ENCODE peak calls at places on chromosomes 3 and 15, in seven cellular contexts. S, T, Q, F, W, P and O are unnamed samples.

GRCh38 chr15:71440479-71441071 is 325.3 kb downstream of the THSD4 start:
- DNase-seq in S (no peak), Q (peak), F (no peak), T (no peak), P (peak), W (no peak), O (no peak)

GRCh38 chr15:84659904-84660781 is 2.1 kb upstream of the NMB start:
- DNase-seq in F (no peak), W (no peak), T (no peak), Q (no peak), S (no peak), P (no peak), O (no peak)

GRCh38 chr3:122689587-122689986 is 8.9 kb downstream of the PARP14 start:
- DNase-seq in F (no peak), T (no peak), Q (peak), S (no peak), W (no peak), P (peak), O (no peak)

GRCh38 chr3:176971613-176972174 is 225.6 kb downstream of the TBL1XR1 start:
- DNase-seq in F (no peak), Q (no peak), T (no peak), S (no peak), W (no peak), P (no peak), O (no peak)

GRCh38 chr3:4511491-4512251 is 18.5 kb downstream of the ITPR1 start:
- DNase-seq in T (no peak), Q (no peak), F (no peak), W (no peak), S (no peak), P (no peak), O (no peak)

GRCh38 chr15:65066001-65066634 is 1.7 kb downstream of the RASL12 start:
- DNase-seq in Q (no peak), F (no peak), S (no peak), T (no peak), P (no peak), W (no peak), O (no peak)

GRCh38 chr3:110362756-110363155 is 708.9 kb upstream of the NECTIN3 start:
- DNase-seq in Q (peak), T (no peak), F (no peak), P (peak), W (no peak), S (no peak), O (no peak)

GRCh38 chr3:166471074-166471753 is 634.0 kb upstream of the BCHE start:
- DNase-seq in T (no peak), Q (no peak), W (no peak), P (no peak), F (no peak), S (no peak), O (no peak)

GRCh38 chr15:48796930-48797329 is 13.9 kb downstream of the CEP152 start:
- DNase-seq in T (no peak), S (no peak), W (no peak), Q (peak), F (no peak), P (peak), O (no peak)

GRCh38 chr3:174937488-174937887 is 78.4 kb downstream of the NAALADL2 start:
- DNase-seq in P (peak), T (no peak), Q (peak), S (no peak), W (no peak), F (no peak), O (no peak)

GRCh38 chr3:31377045-31377642 is 155.6 kb upstream of the STT3B start:
- DNase-seq in T (no peak), W (no peak), P (peak), Q (peak), S (no peak), F (no peak), O (no peak)

GRCh38 chr3:46467562-46467961 is 2.9 kb upstream of the LTF start:
- DNase-seq in Q (no peak), S (no peak), F (no peak), T (peak), W (no peak), P (no peak), O (no peak)

GRCh38 chr3:170909129-170909903 is 879 bp upstream of the EIF5A2 start:
- DNase-seq in S (no peak), T (no peak), Q (peak), W (peak), F (no peak), P (peak), O (peak)

GRCh38 chr3:182686033-182686886 is 107.0 kb upstream of the ATP11B start:
- DNase-seq in T (no peak), Q (no peak), W (no peak), P (no peak), S (no peak), F (no peak), O (no peak)

GRCh38 chr3:49351521-49352011 is 6.6 kb downstream of the GPX1 start:
- DNase-seq in T (no peak), S (no peak), F (no peak), W (no peak), Q (peak), P (peak), O (no peak)

GRCh38 chr3:122989856-122990575 is 37.5 kb downstream of the SEMA5B start:
- DNase-seq in Q (no peak), W (no peak), T (no peak), P (no peak), S (no peak), F (no peak), O (no peak)

GRCh38 chr15:40137907-40138570 is 22.8 kb upstream of the BUB1B start:
- DNase-seq in S (no peak), W (no peak), F (no peak), P (no peak), Q (no peak), T (no peak), O (no peak)

GRCh38 chr3:186298876-186299275 is 63.2 kb downstream of the DGKG start:
- DNase-seq in F (no peak), Q (peak), W (no peak), P (peak), T (no peak), S (no peak), O (no peak)

GRCh38 chr15:68629519-68630204 is 50.9 kb downstream of the CORO2B start:
- DNase-seq in F (no peak), P (no peak), Q (no peak), T (no peak), W (no peak), S (no peak), O (no peak)

GRCh38 chr3:46934508-46935167 is 41.9 kb downstream of the CCDC12 start:
- DNase-seq in Q (no peak), T (no peak), W (peak), P (peak), F (no peak), S (peak), O (peak)

GRCh38 chr15:55673287-55673686 is 69.7 kb downstream of the PRTG start:
- DNase-seq in W (no peak), P (no peak), Q (no peak), S (no peak), T (no peak), F (peak), O (no peak)

GRCh38 chr3:98325055-98325454 is 28.6 kb upstream of the OR5K4 start:
- DNase-seq in W (no peak), T (no peak), F (no peak), S (no peak), Q (no peak), P (no peak), O (no peak)

GRCh38 chr3:41933154-41933676 is 28.7 kb downstream of the ULK4 start:
- DNase-seq in P (peak), Q (peak), T (no peak), W (no peak), S (no peak), F (no peak), O (no peak)

GRCh38 chr3:13344663-13345062 is 75.5 kb downstream of the NUP210 start:
- DNase-seq in Q (no peak), S (no peak), W (no peak), T (no peak), F (no peak), P (no peak), O (no peak)

GRCh38 chr15:46956456-46956855 is 760.8 kb upstream of the SEMA6D start:
- DNase-seq in F (no peak), Q (no peak), W (no peak), T (no peak), S (no peak), P (no peak), O (no peak)

GRCh38 chr3:107674371-107674770 is 151.6 kb downstream of the BBX start:
- DNase-seq in F (no peak), Q (no peak), T (no peak), W (peak), S (peak), P (no peak), O (no peak)

GRCh38 chr15:40763801-40764765 is at the start of gene GCHFR:
- DNase-seq in F (peak), S (peak), Q (peak), T (peak), W (peak), P (peak), O (peak)

GRCh38 chr3:187041362-187042061 is 97.8 kb downstream of the RPL39L start:
- DNase-seq in F (no peak), W (no peak), P (no peak), T (no peak), Q (no peak), S (no peak), O (no peak)

GRCh38 chr3:9229325-9229724 is 20.1 kb downstream of the SRGAP3 start:
- DNase-seq in P (no peak), Q (no peak), T (no peak), W (no peak), F (no peak), S (no peak), O (no peak)

GRCh38 chr3:13073042-13073906 is at the start of gene IQSEC1:
- DNase-seq in S (peak), F (peak), Q (no peak), T (peak), W (peak), P (peak), O (peak)

GRCh38 chr15:101712078-101712477 is 12.2 kb downstream of the TARS3 start:
- DNase-seq in Q (no peak), T (no peak), S (no peak), P (no peak), W (no peak), F (no peak), O (no peak)

GRCh38 chr3:99842826-99843589 is 25.3 kb downstream of the CMSS1 start:
- DNase-seq in S (no peak), W (no peak), F (no peak), Q (peak), P (peak), T (no peak), O (no peak)

GRCh38 chr3:127451321-127451720 is 139.2 kb downstream of the TPRA1 start:
- DNase-seq in S (no peak), T (peak), P (no peak), Q (no peak), W (no peak), F (no peak), O (peak)

GRCh38 chr3:23442598-23443383 is 239.7 kb downstream of the UBE2E2 start:
- DNase-seq in Q (peak), F (no peak), W (no peak), S (no peak), T (no peak), P (peak), O (no peak)

GRCh38 chr3:23446301-23446700 is 243.2 kb downstream of the UBE2E2 start:
- DNase-seq in W (no peak), F (no peak), P (no peak), T (no peak), S (no peak), Q (no peak), O (no peak)

GRCh38 chr3:23440416-23441294 is 237.5 kb downstream of the UBE2E2 start:
- DNase-seq in Q (no peak), T (no peak), W (no peak), P (no peak), S (no peak), F (no peak), O (no peak)

GRCh38 chr3:23448998-23449537 is 245.9 kb downstream of the UBE2E2 start:
- DNase-seq in S (no peak), W (no peak), Q (no peak), F (no peak), P (no peak), T (no peak), O (no peak)

GRCh38 chr3:23444386-23444785 is 241.3 kb downstream of the UBE2E2 start:
- DNase-seq in F (no peak), S (no peak), W (no peak), T (no peak), Q (no peak), P (no peak), O (no peak)
- TF ChIP-seq CTCF in F (no peak), S (no peak), W (no peak), T (no peak), Q (no peak), P (no peak), O (no peak)

GRCh38 chr15:31365655-31366127 is 39.1 kb downstream of the KLF13 start:
- DNase-seq in Q (peak), W (peak), S (peak), F (peak), T (peak), P (peak), O (peak)
- TF ChIP-seq CTCF in Q (peak), W (peak), S (peak), F (peak), T (no peak), P (peak), O (peak)

DNA sequence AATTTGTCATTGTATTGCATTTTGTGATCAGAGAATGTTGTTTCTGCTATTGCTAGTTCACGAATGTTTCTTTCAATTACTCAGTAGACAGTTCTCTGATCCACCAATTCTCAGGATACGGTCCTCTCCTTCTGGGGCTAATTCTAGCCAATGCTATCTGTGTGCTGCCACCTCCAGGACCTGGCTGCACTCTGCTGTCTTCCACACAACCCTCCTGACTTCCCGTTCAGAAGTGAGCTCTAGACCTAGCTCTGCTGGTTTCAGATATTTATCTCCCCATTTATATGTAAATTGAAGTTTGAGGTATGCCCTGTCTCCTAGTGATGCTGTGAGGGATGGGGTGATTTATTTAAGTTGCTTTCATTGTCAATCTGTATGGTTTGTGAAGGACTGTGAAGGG is 21.7 kb upstream of the UBL7 start:
- DNase-seq in Q (no peak), S (peak), F (no peak), P (peak), W (no peak), T (no peak), O (no peak)
- TF ChIP-seq CTCF in Q (peak), S (no peak), F (no peak), P (peak), W (no peak), T (no peak), O (no peak)

DNA sequence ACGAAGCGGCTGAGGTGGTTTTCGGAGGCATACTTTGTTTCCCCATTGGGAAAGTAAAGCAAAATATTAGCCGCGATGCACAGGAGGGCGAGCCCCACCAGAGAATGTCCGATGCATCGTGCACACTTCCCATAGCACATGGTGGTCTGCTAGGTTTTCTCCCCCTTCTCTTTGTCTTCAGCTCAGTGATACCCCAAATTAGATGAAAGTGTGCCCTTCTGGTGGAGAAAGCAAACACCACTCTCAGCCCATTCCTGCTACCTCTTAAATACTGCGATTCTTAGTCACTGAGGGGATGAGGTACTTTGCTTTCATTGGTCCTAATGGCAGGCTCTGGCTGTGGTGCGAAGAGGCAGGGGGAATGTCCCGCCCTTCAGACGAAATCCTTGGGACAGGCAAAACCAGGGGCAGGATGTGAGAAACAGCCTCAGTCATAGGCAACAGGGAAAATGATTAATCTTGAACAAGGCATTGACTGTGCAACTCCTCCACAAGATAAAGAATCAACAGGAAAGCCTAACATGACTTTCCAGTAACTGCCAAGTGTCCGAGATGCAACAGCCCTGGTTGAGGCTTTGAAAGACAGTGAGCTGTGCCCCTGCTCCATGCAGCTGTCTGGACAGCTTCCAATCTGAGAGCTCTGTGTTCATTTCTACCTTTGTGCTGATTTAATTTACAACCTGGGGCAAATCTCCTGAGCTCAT is at the start of gene TM4SF1:
- DNase-seq in S (peak), P (peak), T (no peak), F (no peak), Q (peak), W (peak), O (peak)
- TF ChIP-seq CTCF in S (no peak), P (no peak), T (no peak), F (no peak), Q (no peak), W (no peak), O (no peak)

DNA sequence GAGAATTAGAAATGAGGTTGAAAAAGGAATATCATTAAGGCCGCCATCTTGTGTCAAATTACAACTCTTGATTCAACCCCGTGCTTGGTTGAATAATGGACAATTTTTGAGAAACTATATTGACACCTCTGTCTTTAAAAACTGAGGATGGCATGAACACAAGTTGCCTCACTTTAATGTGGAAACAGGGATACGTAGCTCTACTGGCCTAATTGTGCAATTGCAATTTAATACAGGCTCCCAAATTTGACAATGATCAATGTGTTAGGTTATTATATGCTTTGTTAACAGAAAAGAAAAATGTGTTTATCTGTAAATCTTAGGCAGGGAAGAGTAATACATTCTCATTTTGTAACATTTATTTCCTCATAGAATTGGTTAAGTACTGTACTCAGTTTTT is 77.1 kb upstream of the MCTP2 start:
- DNase-seq in P (no peak), T (no peak), Q (no peak), F (no peak), W (no peak), S (no peak), O (no peak)
- TF ChIP-seq CTCF in P (no peak), T (no peak), Q (peak), F (no peak), W (no peak), S (no peak), O (no peak)

GRCh38 chr3:180017846-180018245 is 18.9 kb downstream of the PEX5L start:
- DNase-seq in Q (no peak), T (no peak), P (no peak), S (no peak), F (no peak), W (no peak), O (no peak)

DNA sequence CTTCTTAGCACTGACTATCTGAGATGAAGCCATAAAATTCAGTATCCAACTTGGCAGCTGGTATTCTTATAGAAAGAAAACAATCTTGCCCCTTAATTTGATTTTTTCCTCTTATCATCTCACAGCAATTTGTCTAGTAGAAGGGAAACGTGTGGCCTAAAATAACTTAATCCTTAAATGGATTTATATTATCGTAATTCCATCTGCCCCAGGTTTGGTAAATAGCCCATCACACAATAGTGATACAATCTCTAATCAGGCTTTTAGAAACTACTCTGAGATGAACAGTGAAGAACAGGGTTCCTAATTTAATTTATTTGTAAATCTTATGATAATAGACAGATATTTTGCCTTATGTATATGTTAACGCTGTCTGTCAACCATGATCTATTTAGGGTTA is 24.8 kb downstream of the PEX5L start:
- DNase-seq in F (no peak), W (no peak), Q (no peak), P (no peak), S (no peak), T (no peak), O (no peak)
- TF ChIP-seq CTCF in F (no peak), W (no peak), Q (no peak), P (no peak), S (no peak), T (no peak), O (no peak)

GRCh38 chr15:28098766-28099554 is at the start of gene OCA2:
- DNase-seq in T (peak), Q (peak), P (peak), W (peak), F (peak), S (peak), O (peak)
- TF ChIP-seq CTCF in T (peak), Q (peak), P (peak), W (no peak), F (peak), S (no peak), O (no peak)

DNA sequence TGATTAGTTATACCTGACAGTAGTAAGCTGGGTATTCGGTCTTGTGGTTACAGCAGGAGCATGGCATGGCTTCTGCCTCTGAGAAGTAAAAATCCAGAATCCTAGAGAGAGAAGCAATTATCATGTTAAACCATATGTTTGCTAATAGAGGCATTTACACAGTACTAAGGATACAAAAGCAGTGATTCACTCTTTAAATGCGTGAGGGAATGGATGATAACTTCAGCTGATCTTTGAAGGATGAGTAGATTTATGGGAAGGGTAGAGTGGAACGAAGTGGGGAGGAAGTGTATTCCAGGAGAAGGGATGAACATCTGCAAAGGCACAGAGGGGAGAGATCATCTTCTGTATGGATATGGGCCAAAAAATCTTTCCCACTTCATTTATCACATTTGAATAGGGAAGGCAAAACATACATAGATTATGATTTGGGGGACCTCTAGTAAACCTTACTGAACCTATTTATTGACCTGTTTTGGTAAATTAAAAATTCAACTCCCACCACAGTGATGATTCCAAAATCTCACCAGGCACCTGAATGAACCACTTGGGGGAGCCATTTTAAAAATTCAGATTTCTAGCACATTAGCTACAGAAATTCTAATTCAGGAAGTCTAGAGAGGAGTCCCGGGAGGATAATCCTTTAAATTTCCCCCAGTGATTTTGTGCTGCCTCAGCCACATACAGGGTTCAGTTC is 35.1 kb downstream of the IGSF10 start:
- DNase-seq in P (no peak), S (no peak), F (no peak), T (no peak), W (no peak), Q (peak), O (no peak)
- TF ChIP-seq CTCF in P (peak), S (no peak), F (no peak), T (peak), W (no peak), Q (peak), O (no peak)

GRCh38 chr3:188664795-188665194 is 507.0 kb upstream of the TPRG1 start:
- DNase-seq in W (no peak), F (no peak), P (no peak), Q (no peak), S (no peak), T (no peak), O (no peak)
- TF ChIP-seq CTCF in W (peak), F (no peak), P (no peak), Q (no peak), S (no peak), T (no peak), O (peak)